ENCODE peak calls at places on chromosomes 4 and X, in six cellular contexts. One of them, this sample, is unnamed.

GRCh38 chr4:76696109-76696508 is 201.8 kb downstream of the SOWAHB start:
- DNase-seq in PC-3: peak
- DNase-seq in HCT116: no peak
- DNase-seq in SK-N-SH: no peak
- DNase-seq in neural progenitor cell: peak
- DNase-seq in GM23248: peak
- DNase-seq in this sample: no peak

GRCh38 chr4:184528713-184529112 is 54.4 kb upstream of the IRF2 start:
- DNase-seq in neural progenitor cell: no peak
- DNase-seq in HCT116: no peak
- DNase-seq in GM23248: no peak
- DNase-seq in SK-N-SH: no peak
- DNase-seq in PC-3: no peak
- DNase-seq in this sample: no peak

GRCh38 chrX:17549005-17549685 is 174.1 kb downstream of the NHS start:
- DNase-seq in GM23248: no peak
- DNase-seq in HCT116: no peak
- DNase-seq in SK-N-SH: no peak
- DNase-seq in PC-3: no peak
- DNase-seq in neural progenitor cell: peak
- DNase-seq in this sample: peak

GRCh38 chr4:56786955-56787354 is 34.5 kb downstream of the SPINK2 start:
- DNase-seq in SK-N-SH: peak
- DNase-seq in PC-3: peak
- DNase-seq in HCT116: no peak
- DNase-seq in neural progenitor cell: peak
- DNase-seq in GM23248: peak
- DNase-seq in this sample: no peak

GRCh38 chr4:145285928-145286327 is 105.5 kb upstream of the OTUD4 start:
- DNase-seq in SK-N-SH: no peak
- DNase-seq in neural progenitor cell: no peak
- DNase-seq in HCT116: no peak
- DNase-seq in GM23248: peak
- DNase-seq in PC-3: peak
- DNase-seq in this sample: no peak

GRCh38 chrX:68846536-68846935 is 17.7 kb downstream of the EFNB1 start:
- DNase-seq in SK-N-SH: no peak
- DNase-seq in neural progenitor cell: peak
- DNase-seq in GM23248: no peak
- DNase-seq in HCT116: no peak
- DNase-seq in PC-3: no peak
- DNase-seq in this sample: no peak

GRCh38 chr4:52968241-52968640 is 106.1 kb downstream of the RASL11B start:
- DNase-seq in GM23248: no peak
- DNase-seq in neural progenitor cell: no peak
- DNase-seq in SK-N-SH: no peak
- DNase-seq in HCT116: no peak
- DNase-seq in PC-3: no peak
- DNase-seq in this sample: no peak

GRCh38 chr4:53616219-53616618 is 24.9 kb upstream of the LNX1 start:
- DNase-seq in PC-3: no peak
- DNase-seq in neural progenitor cell: no peak
- DNase-seq in HCT116: no peak
- DNase-seq in GM23248: no peak
- DNase-seq in SK-N-SH: no peak
- DNase-seq in this sample: no peak

GRCh38 chr4:121358473-121358872 is 22.3 kb downstream of the QRFPR start:
- DNase-seq in HCT116: peak
- DNase-seq in SK-N-SH: no peak
- DNase-seq in GM23248: peak
- DNase-seq in neural progenitor cell: no peak
- DNase-seq in PC-3: peak
- DNase-seq in this sample: no peak

GRCh38 chr4:7759635-7760034 is 180.0 kb downstream of the AFAP1 start:
- DNase-seq in SK-N-SH: no peak
- DNase-seq in neural progenitor cell: no peak
- DNase-seq in PC-3: no peak
- DNase-seq in HCT116: no peak
- DNase-seq in GM23248: no peak
- DNase-seq in this sample: no peak

GRCh38 chr4:81346719-81347118 is 125.0 kb downstream of the RASGEF1B start:
- DNase-seq in PC-3: no peak
- DNase-seq in SK-N-SH: no peak
- DNase-seq in GM23248: no peak
- DNase-seq in neural progenitor cell: no peak
- DNase-seq in HCT116: no peak
- DNase-seq in this sample: no peak

GRCh38 chrX:120244735-120245498 is 5.7 kb upstream of the ZBTB33 start:
- DNase-seq in HCT116: peak
- DNase-seq in neural progenitor cell: peak
- DNase-seq in SK-N-SH: peak
- DNase-seq in PC-3: peak
- DNase-seq in GM23248: peak
- DNase-seq in this sample: peak

GRCh38 chr4:4935974-4936373 is 76.5 kb downstream of the MSX1 start:
- DNase-seq in GM23248: no peak
- DNase-seq in HCT116: no peak
- DNase-seq in neural progenitor cell: no peak
- DNase-seq in PC-3: no peak
- DNase-seq in SK-N-SH: no peak
- DNase-seq in this sample: no peak

GRCh38 chr4:76883147-76883546 is 14.8 kb downstream of the SOWAHB start:
- DNase-seq in GM23248: no peak
- DNase-seq in neural progenitor cell: no peak
- DNase-seq in HCT116: no peak
- DNase-seq in PC-3: no peak
- DNase-seq in SK-N-SH: no peak
- DNase-seq in this sample: no peak

GRCh38 chrX:110145854-110146253 is 142.9 kb downstream of the TMEM164 start:
- DNase-seq in SK-N-SH: peak
- DNase-seq in GM23248: peak
- DNase-seq in PC-3: peak
- DNase-seq in neural progenitor cell: no peak
- DNase-seq in HCT116: no peak
- DNase-seq in this sample: peak

GRCh38 chrX:54496517-54496852 is 451 bp upstream of the FGD1 start:
- DNase-seq in PC-3: no peak
- DNase-seq in SK-N-SH: no peak
- DNase-seq in neural progenitor cell: no peak
- DNase-seq in GM23248: no peak
- DNase-seq in HCT116: no peak
- DNase-seq in this sample: no peak

GRCh38 chrX:124194209-124194608 is 138.3 kb upstream of the TEX13D start:
- DNase-seq in HCT116: no peak
- DNase-seq in SK-N-SH: no peak
- DNase-seq in GM23248: no peak
- DNase-seq in neural progenitor cell: no peak
- DNase-seq in PC-3: no peak
- DNase-seq in this sample: no peak

GRCh38 chr4:76780781-76781697 is 116.9 kb downstream of the SOWAHB start:
- DNase-seq in neural progenitor cell: no peak
- DNase-seq in HCT116: no peak
- DNase-seq in GM23248: no peak
- DNase-seq in PC-3: no peak
- DNase-seq in SK-N-SH: no peak
- DNase-seq in this sample: no peak

GRCh38 chr4:77044458-77045124 is 31.2 kb downstream of the CCNI start:
- DNase-seq in GM23248: peak
- DNase-seq in PC-3: peak
- DNase-seq in SK-N-SH: no peak
- DNase-seq in neural progenitor cell: peak
- DNase-seq in HCT116: no peak
- DNase-seq in this sample: peak

GRCh38 chrX:41332408-41332987 is 1.5 kb upstream of the DDX3X start:
- DNase-seq in GM23248: peak
- DNase-seq in PC-3: no peak
- DNase-seq in HCT116: no peak
- DNase-seq in neural progenitor cell: no peak
- DNase-seq in SK-N-SH: no peak
- DNase-seq in this sample: peak

GRCh38 chr4:176753049-176753448 is 39.7 kb downstream of the VEGFC start:
- DNase-seq in PC-3: peak
- DNase-seq in SK-N-SH: no peak
- DNase-seq in GM23248: peak
- DNase-seq in neural progenitor cell: peak
- DNase-seq in HCT116: no peak
- DNase-seq in this sample: no peak

GRCh38 chrX:134580947-134581346 is 77.3 kb downstream of the PLAC1 start:
- DNase-seq in HCT116: no peak
- DNase-seq in GM23248: peak
- DNase-seq in neural progenitor cell: no peak
- DNase-seq in SK-N-SH: no peak
- DNase-seq in PC-3: no peak
- DNase-seq in this sample: no peak

GRCh38 chr4:41358626-41359025 is 101.9 kb downstream of the UCHL1 start:
- DNase-seq in PC-3: no peak
- DNase-seq in HCT116: no peak
- DNase-seq in SK-N-SH: peak
- DNase-seq in neural progenitor cell: no peak
- DNase-seq in GM23248: peak
- DNase-seq in this sample: no peak

GRCh38 chrX:119728487-119728886 is 29.9 kb upstream of the SOWAHD start:
- DNase-seq in SK-N-SH: no peak
- DNase-seq in GM23248: no peak
- DNase-seq in HCT116: no peak
- DNase-seq in neural progenitor cell: peak
- DNase-seq in PC-3: peak
- DNase-seq in this sample: no peak

GRCh38 chrX:9816094-9816700 is 30.0 kb downstream of the SHROOM2 start:
- DNase-seq in SK-N-SH: no peak
- DNase-seq in HCT116: no peak
- DNase-seq in neural progenitor cell: no peak
- DNase-seq in PC-3: no peak
- DNase-seq in GM23248: no peak
- DNase-seq in this sample: no peak

GRCh38 chr4:2256156-2256731 is 5.7 kb downstream of the MXD4 start:
- DNase-seq in SK-N-SH: peak
- DNase-seq in GM23248: no peak
- DNase-seq in PC-3: no peak
- DNase-seq in HCT116: no peak
- DNase-seq in neural progenitor cell: no peak
- DNase-seq in this sample: no peak

GRCh38 chr4:166662266-166662843 is 571.9 kb downstream of the SPOCK3 start:
- DNase-seq in HCT116: no peak
- DNase-seq in PC-3: no peak
- DNase-seq in neural progenitor cell: no peak
- DNase-seq in GM23248: no peak
- DNase-seq in SK-N-SH: no peak
- DNase-seq in this sample: peak

GRCh38 chr4:166655705-166656104 is 578.6 kb downstream of the SPOCK3 start:
- DNase-seq in SK-N-SH: no peak
- DNase-seq in HCT116: no peak
- DNase-seq in PC-3: no peak
- DNase-seq in neural progenitor cell: no peak
- DNase-seq in GM23248: no peak
- DNase-seq in this sample: no peak

GRCh38 chr4:166658585-166658984 is 575.7 kb downstream of the SPOCK3 start:
- DNase-seq in PC-3: no peak
- DNase-seq in SK-N-SH: no peak
- DNase-seq in HCT116: no peak
- DNase-seq in neural progenitor cell: no peak
- DNase-seq in GM23248: no peak
- DNase-seq in this sample: peak

GRCh38 chr4:166655231-166655630 is 579.1 kb downstream of the SPOCK3 start:
- DNase-seq in HCT116: no peak
- DNase-seq in neural progenitor cell: no peak
- DNase-seq in SK-N-SH: no peak
- DNase-seq in GM23248: no peak
- DNase-seq in PC-3: peak
- DNase-seq in this sample: no peak

DNA sequence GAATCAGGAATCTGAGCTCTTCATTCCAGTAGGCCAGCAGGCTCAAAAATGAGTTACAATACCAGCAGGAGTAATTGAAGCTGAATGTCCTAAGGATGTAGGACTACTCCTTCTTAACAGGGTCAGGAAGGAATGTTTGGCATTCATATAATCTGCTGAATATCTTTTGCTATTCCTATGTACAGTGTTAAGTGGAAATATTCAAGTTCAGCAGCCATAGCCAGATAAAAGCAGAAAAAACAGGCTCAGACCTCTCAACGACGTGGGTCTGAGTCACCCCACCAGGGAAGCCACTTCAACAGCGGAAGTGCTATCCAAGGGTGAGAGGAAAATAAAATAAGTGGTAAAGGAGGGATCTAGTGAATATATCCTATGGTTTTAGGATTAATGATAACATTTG is 577.0 kb downstream of the SPOCK3 start:
- DNase-seq in SK-N-SH: no peak
- DNase-seq in HCT116: no peak
- DNase-seq in GM23248: no peak
- DNase-seq in PC-3: no peak
- DNase-seq in neural progenitor cell: no peak
- DNase-seq in this sample: no peak
- H2AFZ ChIP-seq in SK-N-SH: no peak
- H2AFZ ChIP-seq in HCT116: no peak
- H2AFZ ChIP-seq in GM23248: no peak
- H2AFZ ChIP-seq in PC-3: no peak
- H2AFZ ChIP-seq in neural progenitor cell: no peak
- H2AFZ ChIP-seq in this sample: no peak

GRCh38 chr4:149264093-149264733 is 551.4 kb downstream of the IQCM start:
- DNase-seq in SK-N-SH: peak
- DNase-seq in PC-3: peak
- DNase-seq in HCT116: peak
- DNase-seq in GM23248: peak
- DNase-seq in neural progenitor cell: peak
- DNase-seq in this sample: peak
- TF ChIP-seq EZH2phosphoT487 in SK-N-SH: no peak
- TF ChIP-seq EZH2phosphoT487 in PC-3: no peak
- TF ChIP-seq EZH2phosphoT487 in HCT116: no peak
- TF ChIP-seq EZH2phosphoT487 in GM23248: no peak
- TF ChIP-seq EZH2phosphoT487 in neural progenitor cell: no peak
- TF ChIP-seq EZH2phosphoT487 in this sample: no peak

DNA sequence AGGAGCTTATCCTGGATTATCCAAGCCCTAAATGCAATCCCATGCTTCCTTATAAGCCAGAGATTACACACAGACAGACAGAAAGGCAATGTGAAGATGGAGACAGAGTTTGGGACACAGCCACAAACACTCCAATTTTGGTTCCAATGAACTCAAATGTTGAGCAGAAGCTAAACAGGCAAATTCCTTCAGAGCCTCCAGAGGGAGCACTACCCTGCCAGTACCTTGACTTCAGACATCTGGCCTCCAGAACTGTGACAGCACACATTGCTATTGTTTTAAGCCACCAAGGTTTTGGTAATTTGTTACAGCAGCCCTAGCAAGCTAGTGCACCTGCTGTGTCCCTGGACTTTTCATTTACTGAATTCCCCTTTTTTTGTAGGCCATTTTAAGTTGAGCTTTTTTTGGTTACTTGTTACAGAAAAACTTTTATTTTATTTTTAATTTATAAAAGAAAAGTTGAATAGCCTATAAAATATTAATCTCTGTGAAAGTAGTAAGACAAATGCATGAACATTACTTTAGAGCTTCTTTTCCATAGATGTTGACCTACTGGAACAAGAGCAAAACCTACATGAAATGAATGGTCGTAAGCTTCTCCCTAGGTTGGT is 33.4 kb upstream of the SRD5A3 start:
- DNase-seq in SK-N-SH: peak
- DNase-seq in PC-3: peak
- DNase-seq in neural progenitor cell: peak
- DNase-seq in GM23248: peak
- DNase-seq in HCT116: peak
- DNase-seq in this sample: peak
- H2AFZ ChIP-seq in SK-N-SH: no peak
- H2AFZ ChIP-seq in PC-3: no peak
- H2AFZ ChIP-seq in neural progenitor cell: no peak
- H2AFZ ChIP-seq in GM23248: no peak
- H2AFZ ChIP-seq in HCT116: no peak
- H2AFZ ChIP-seq in this sample: no peak

GRCh38 chr4:83876047-83876446 is 340.1 kb downstream of the GPAT3 start:
- DNase-seq in GM23248: peak
- DNase-seq in PC-3: peak
- DNase-seq in neural progenitor cell: peak
- DNase-seq in SK-N-SH: no peak
- DNase-seq in HCT116: no peak
- DNase-seq in this sample: no peak
- TF ChIP-seq EZH2phosphoT487 in GM23248: no peak
- TF ChIP-seq EZH2phosphoT487 in PC-3: no peak
- TF ChIP-seq EZH2phosphoT487 in neural progenitor cell: no peak
- TF ChIP-seq EZH2phosphoT487 in SK-N-SH: no peak
- TF ChIP-seq EZH2phosphoT487 in HCT116: no peak
- TF ChIP-seq EZH2phosphoT487 in this sample: no peak

This sample was measured in MM.1S.